ENCODE peak calls at places on chromosomes 1 and 21, in seven cellular contexts. Y is Peyer's patch, R is AG09319, I is testis, T is fibroblast of mammary gland, U is HFFc6, A is heart left ventricle. V is an unnamed sample.

GRCh38 chr1:157369808-157370521 is 182.3 kb downstream of the FCRL5 start:
- DNase-seq in A (no peak), I (peak), T (peak), U (peak), R (peak), Y (no peak), V (peak)

GRCh38 chr1:87977145-87977544 is 648.5 kb downstream of the LMO4 start:
- DNase-seq in A (no peak), I (no peak), U (no peak), Y (no peak), R (no peak), T (no peak), V (no peak)

GRCh38 chr1:67053535-67053784 is 488 bp downstream of the SLC35D1 start:
- DNase-seq in T (no peak), A (peak), U (no peak), Y (no peak), R (no peak), I (peak), V (peak)

GRCh38 chr1:1118011-1118892 is 2.4 kb upstream of the C1orf159 start:
- DNase-seq in U (no peak), T (no peak), R (no peak), I (no peak), A (peak), Y (peak), V (no peak)

GRCh38 chr1:96715482-96715881 is 6.1 kb upstream of the PTBP2 start:
- DNase-seq in T (no peak), A (no peak), I (no peak), U (no peak), Y (no peak), R (no peak), V (no peak)

GRCh38 chr1:37038079-37038702 is 3.9 kb upstream of the GRIK3 start:
- DNase-seq in U (no peak), I (peak), T (peak), R (no peak), Y (no peak), A (no peak), V (no peak)

GRCh38 chr1:173137116-173137515 is 70.0 kb downstream of the TNFSF4 start:
- DNase-seq in I (no peak), A (no peak), Y (no peak), U (no peak), T (no peak), R (no peak), V (peak)

GRCh38 chr1:9294910-9295636 is 2.4 kb downstream of the SPSB1 start:
- DNase-seq in R (peak), I (no peak), A (peak), U (peak), Y (peak), T (peak), V (peak)

GRCh38 chr1:46442317-46443161 is 47.1 kb upstream of the DMBX1 start:
- DNase-seq in I (peak), A (peak), T (peak), R (peak), U (peak), Y (peak), V (peak)

GRCh38 chr1:81254560-81254959 is 546.2 kb upstream of the ADGRL2 start:
- DNase-seq in A (no peak), R (no peak), I (no peak), T (peak), Y (no peak), U (no peak), V (no peak)

GRCh38 chr1:91075233-91076135 is 53.6 kb upstream of the ZNF644 start:
- DNase-seq in I (no peak), R (no peak), U (no peak), T (no peak), Y (no peak), A (no peak), V (no peak)

GRCh38 chr1:110645172-110645571 is 29.6 kb downstream of the KCNA3 start:
- DNase-seq in I (no peak), T (no peak), A (no peak), Y (no peak), U (no peak), R (no peak), V (no peak)

GRCh38 chr1:169133801-169134558 is 27.5 kb downstream of the ATP1B1 start:
- DNase-seq in A (no peak), T (peak), U (no peak), I (no peak), Y (no peak), R (no peak), V (no peak)

GRCh38 chr1:50308883-50309282 is 114.4 kb downstream of the DMRTA2 start:
- DNase-seq in Y (no peak), U (no peak), I (peak), T (peak), A (no peak), R (no peak), V (peak)

GRCh38 chr1:89823679-89824292 is 3.0 kb downstream of the LRRC8D start:
- DNase-seq in T (no peak), R (no peak), I (peak), Y (no peak), A (no peak), U (no peak), V (no peak)

GRCh38 chr1:117930484-117930883 is 945 bp downstream of the WDR3 start:
- DNase-seq in A (no peak), Y (no peak), R (no peak), U (no peak), I (no peak), T (no peak), V (no peak)
- TF ChIP-seq CTCF in A (no peak), Y (no peak), R (no peak), U (no peak), I (no peak), T (no peak), V (no peak)

GRCh38 chr1:52145137-52145536 is 3.2 kb downstream of the ZFYVE9 start:
- DNase-seq in R (no peak), A (no peak), U (no peak), T (no peak), I (no peak), Y (no peak), V (no peak)

GRCh38 chr1:52142220-52143153 is 598 bp downstream of the ZFYVE9 start:
- DNase-seq in R (no peak), I (peak), Y (peak), A (peak), U (peak), T (peak), V (peak)

GRCh38 chr1:52140633-52141512 is 1.0 kb upstream of the ZFYVE9 start:
- DNase-seq in U (no peak), T (no peak), R (no peak), A (no peak), Y (no peak), I (no peak), V (no peak)

GRCh38 chr1:52139817-52140540 is 1.9 kb upstream of the ZFYVE9 start:
- DNase-seq in Y (no peak), U (peak), A (no peak), R (peak), I (no peak), T (peak), V (peak)

GRCh38 chr1:52141513-52142219 is at the start of gene ZFYVE9:
- DNase-seq in A (peak), I (peak), T (peak), U (peak), R (peak), Y (peak), V (peak)
- TF ChIP-seq CTCF in A (peak), I (peak), T (no peak), U (peak), R (peak), Y (peak), V (peak)

GRCh38 chr1:147600119-147601111 is 59.1 kb downstream of the BCL9 start:
- DNase-seq in Y (no peak), R (no peak), T (peak), U (peak), A (no peak), I (no peak), V (peak)
- TF ChIP-seq CTCF in Y (no peak), R (no peak), T (no peak), U (no peak), A (no peak), I (no peak), V (no peak)

DNA sequence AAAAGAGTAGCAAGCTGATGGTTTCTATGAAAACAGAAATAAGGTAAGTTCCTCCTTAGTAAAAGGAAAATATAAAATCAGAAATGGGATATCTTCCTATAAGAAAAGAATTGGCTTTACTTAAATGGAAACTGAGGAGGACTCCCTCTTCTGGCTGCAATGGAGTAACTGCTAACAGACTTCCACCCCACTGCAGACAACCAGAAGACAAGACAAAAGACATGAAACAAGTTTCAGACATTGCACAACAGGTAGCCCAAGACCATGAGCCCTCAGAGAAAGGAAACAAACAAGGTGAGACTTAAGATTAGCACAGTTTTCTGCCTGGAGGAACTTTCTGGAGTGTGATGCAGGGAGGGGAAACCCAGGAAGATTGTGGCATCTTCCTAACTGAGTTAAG is 17.0 kb upstream of the OLFML2B start:
- DNase-seq in I (no peak), U (peak), T (peak), R (no peak), A (no peak), Y (no peak), V (no peak)
- TF ChIP-seq CTCF in I (no peak), U (peak), T (peak), R (peak), A (no peak), Y (no peak), V (peak)

DNA sequence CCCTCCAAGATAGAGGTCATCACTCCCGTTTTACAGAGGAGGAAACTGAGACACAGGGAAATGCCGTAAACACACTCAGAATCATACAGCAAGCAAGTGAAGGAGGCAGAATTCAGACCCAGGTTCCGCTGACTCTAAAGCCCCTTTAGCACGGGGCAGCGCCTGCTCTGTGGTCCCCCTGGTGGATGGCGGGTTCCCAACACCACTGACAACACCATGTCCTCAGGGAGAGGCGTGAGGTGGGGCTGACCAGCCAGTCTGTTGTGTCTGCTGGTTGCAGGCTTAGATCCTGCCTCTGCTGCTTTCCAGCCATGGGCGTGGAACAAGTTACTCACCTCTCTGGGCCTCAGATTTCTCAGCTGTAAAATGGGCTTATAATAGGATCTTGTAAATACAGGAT is 617.3 kb downstream of the MATN1 start:
- DNase-seq in A (no peak), U (peak), R (no peak), I (peak), T (peak), Y (no peak), V (peak)
- TF ChIP-seq CTCF in A (peak), U (peak), R (peak), I (peak), T (peak), Y (no peak), V (peak)

DNA sequence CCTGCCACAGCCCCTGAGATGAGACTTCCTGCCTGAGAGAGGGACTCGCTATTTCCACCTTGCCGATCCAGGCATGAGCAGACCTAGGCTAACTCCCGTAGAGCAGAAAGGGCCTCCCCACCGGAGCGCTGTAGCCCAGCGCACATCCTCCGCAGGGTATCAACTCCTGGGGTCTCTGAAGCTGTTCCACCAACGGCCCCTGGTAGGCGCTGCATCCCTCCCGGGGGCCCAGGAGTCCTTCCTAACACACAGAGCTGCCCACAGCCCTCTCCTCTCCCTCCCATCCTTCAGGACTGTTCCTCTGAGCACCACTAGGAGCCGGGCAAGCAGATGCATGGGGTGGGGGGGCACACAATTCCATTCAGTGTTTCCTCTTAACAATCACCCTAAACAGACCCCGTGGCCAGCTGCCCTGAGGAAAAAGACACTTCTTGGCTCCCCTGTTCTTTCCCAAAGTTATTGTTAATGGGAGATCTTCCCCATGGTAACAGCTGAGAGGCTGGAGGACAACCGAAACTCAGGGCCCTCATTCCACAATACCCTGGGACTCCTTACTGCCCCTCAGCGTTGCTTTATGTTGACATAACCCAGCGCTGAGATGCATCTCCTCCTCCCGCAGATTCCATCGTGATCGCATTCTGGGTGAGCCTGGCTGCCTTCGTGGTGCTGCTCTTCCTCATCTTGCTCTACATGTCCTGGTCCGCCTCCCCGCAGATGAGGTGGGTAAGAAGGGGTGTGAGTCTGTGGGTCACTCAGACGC is 7.5 kb downstream of the MRAP start:
- DNase-seq in T (no peak), U (no peak), I (no peak), Y (no peak), A (no peak), R (no peak), V (peak)
- TF ChIP-seq CTCF in T (peak), U (peak), I (no peak), Y (no peak), A (peak), R (no peak), V (peak)

GRCh38 chr1:162466797-162467196 is 30.8 kb upstream of the UHMK1 start:
- DNase-seq in A (no peak), U (no peak), I (no peak), R (no peak), Y (no peak), T (no peak), V (no peak)
- TF ChIP-seq CTCF in A (no peak), U (no peak), I (no peak), R (no peak), Y (no peak), T (no peak), V (no peak)

DNA sequence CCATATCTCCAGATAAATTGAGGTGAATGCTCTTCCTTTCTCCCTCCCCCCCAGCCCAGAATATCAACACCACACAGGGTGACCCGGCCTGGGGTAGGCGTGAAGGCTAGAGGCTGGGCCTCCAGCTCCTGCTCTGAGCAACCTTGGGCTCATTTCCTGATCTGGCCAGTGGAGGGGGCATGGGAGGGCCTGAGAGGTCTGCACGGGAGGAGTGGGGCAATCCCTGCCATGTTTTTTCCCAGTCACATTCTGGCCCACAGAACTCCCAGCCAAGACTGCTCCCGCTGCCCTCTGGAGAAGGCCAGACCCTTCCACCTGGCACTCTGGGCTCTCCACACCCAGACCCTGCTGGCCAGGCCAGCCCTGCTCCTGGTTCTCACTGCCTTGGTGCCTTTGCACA is 3.9 kb downstream of the CLDN19 start:
- DNase-seq in I (no peak), R (no peak), U (no peak), T (peak), Y (peak), A (no peak), V (no peak)
- TF ChIP-seq CTCF in I (no peak), R (peak), U (peak), T (peak), Y (no peak), A (no peak), V (peak)